ENCODE peak calls at places on chromosome 20, in eight cellular contexts. C is neuronal stem cell, R is IMR-90, U is psoas muscle, Q is endodermal cell, F is ovary, O is heart left ventricle, V is left ventricle myocardium inferior. B is an unnamed sample.

GRCh38 chr20:49452011-49452482 is 30.4 kb downstream of the KCNB1 start:
- DNase-seq in Q (no peak), U (peak; percentile 52), V (peak; percentile 20), F (no peak), C (no peak), R (no peak), O (peak; percentile 64), B (no peak)

GRCh38 chr20:24694727-24695528 is 225.5 kb downstream of the SYNDIG1 start:
- DNase-seq in V (peak; percentile 40), Q (peak; percentile 26), R (no peak), O (peak; percentile 46), U (peak; percentile 31), C (no peak), F (no peak), B (peak; percentile 77)

GRCh38 chr20:7703436-7703835 is 236.8 kb downstream of the HAO1 start:
- DNase-seq in V (no peak), O (no peak), F (no peak), R (no peak), Q (no peak), U (no peak), C (no peak), B (no peak)

GRCh38 chr20:8454137-8454712 is 322.2 kb downstream of the PLCB1 start:
- DNase-seq in Q (peak; percentile 69), R (peak; percentile 97), O (no peak), F (no peak), C (peak; percentile 9), U (no peak), V (no peak), B (no peak)

GRCh38 chr20:41505198-41505597 is 113.0 kb downstream of the CHD6 start:
- DNase-seq in C (no peak), F (no peak), R (no peak), O (no peak), U (no peak), Q (no peak), V (no peak), B (no peak)

GRCh38 chr20:52895662-52896061 is 76.5 kb upstream of the TSHZ2 start:
- DNase-seq in U (no peak), C (no peak), Q (no peak), R (no peak), O (no peak), F (no peak), V (no peak), B (no peak)

GRCh38 chr20:9573598-9573997 is 59.2 kb downstream of the LAMP5 start:
- DNase-seq in F (no peak), C (peak; percentile 39), R (no peak), O (no peak), V (no peak), U (no peak), Q (peak; percentile 63), B (no peak)

GRCh38 chr20:32210206-32210605 is 2.5 kb downstream of the POFUT1 start:
- DNase-seq in U (no peak), C (no peak), O (no peak), R (peak; percentile 40), Q (no peak), V (no peak), F (no peak), B (no peak)

GRCh38 chr20:63553933-63554290 is at the start of gene FNDC11:
- DNase-seq in O (peak; percentile 58), R (no peak), Q (peak; percentile 89), U (peak; percentile 61), C (peak; percentile 75), F (no peak), V (no peak), B (no peak)

GRCh38 chr20:63552481-63553249 is 1.3 kb upstream of the FNDC11 start:
- DNase-seq in Q (peak; percentile 71), O (no peak), F (no peak), V (no peak), U (no peak), C (no peak), R (no peak), B (no peak)

GRCh38 chr20:63553251-63553932 is 567 bp upstream of the FNDC11 start:
- DNase-seq in O (peak; percentile 84), U (peak; percentile 83), Q (peak; percentile 99), C (peak; percentile 92), V (peak; percentile 72), R (peak; percentile 83), F (peak; percentile 74), B (peak; percentile 94)

GRCh38 chr20:63555661-63556381 is 1.9 kb downstream of the FNDC11 start:
- DNase-seq in F (no peak), V (no peak), O (no peak), R (no peak), U (no peak), C (no peak), Q (no peak), B (no peak)

DNA sequence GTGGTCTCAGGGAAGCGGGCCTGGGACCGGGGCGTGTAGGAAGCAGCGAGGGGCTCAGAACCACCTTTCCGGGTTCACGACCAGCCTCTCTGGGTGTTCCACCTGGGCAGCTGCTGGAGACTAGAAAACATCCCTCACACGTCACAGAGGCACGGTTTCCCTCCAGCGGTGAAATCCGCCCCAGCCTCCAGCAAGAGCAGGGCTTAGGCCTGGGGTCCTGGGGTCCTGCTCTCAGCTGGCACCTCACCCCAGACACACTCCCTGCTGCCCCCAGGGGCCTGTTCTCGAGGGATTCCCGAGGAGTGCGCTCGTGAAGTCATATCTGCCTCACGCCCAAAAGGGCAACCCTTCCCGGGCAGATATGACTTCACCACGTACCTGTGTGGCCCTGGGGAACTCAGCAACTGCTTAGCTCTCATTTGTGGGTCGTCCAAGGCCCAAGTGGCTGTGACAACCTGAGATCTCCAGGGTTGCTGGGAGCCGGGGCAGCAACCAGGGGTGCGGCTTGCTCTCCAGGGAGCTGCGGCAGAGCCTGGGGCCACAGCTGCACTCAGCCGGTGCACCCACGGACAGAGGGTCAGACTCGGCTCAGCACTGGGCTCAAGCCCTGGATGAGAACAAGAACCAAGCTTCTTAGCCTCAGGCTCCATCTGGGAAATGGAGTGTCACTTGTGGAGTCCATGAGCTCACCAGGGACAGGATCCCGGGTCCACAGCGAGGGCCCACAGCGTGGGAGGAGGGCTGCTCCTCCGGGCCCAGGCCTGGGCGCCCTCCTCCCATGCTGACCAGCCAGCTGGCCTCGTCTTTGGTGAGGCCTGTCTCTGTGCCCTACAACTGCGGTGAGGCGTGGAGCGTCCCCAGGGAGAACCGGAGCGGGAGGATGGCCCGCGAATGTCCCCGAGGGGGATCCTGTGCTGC is 661 bp downstream of the FNDC11 start:
- DNase-seq in O (no peak), R (no peak), U (no peak), F (no peak), V (no peak), C (no peak), Q (peak; percentile 67), B (no peak)
- H3K27ac ChIP-seq in O (no peak overlapping the region), R (no peak overlapping the region), U (no peak overlapping the region), F (no peak overlapping the region), V (no peak overlapping the region), C (no peak overlapping the region), Q (no peak overlapping the region), B (no peak overlapping the region)

DNA sequence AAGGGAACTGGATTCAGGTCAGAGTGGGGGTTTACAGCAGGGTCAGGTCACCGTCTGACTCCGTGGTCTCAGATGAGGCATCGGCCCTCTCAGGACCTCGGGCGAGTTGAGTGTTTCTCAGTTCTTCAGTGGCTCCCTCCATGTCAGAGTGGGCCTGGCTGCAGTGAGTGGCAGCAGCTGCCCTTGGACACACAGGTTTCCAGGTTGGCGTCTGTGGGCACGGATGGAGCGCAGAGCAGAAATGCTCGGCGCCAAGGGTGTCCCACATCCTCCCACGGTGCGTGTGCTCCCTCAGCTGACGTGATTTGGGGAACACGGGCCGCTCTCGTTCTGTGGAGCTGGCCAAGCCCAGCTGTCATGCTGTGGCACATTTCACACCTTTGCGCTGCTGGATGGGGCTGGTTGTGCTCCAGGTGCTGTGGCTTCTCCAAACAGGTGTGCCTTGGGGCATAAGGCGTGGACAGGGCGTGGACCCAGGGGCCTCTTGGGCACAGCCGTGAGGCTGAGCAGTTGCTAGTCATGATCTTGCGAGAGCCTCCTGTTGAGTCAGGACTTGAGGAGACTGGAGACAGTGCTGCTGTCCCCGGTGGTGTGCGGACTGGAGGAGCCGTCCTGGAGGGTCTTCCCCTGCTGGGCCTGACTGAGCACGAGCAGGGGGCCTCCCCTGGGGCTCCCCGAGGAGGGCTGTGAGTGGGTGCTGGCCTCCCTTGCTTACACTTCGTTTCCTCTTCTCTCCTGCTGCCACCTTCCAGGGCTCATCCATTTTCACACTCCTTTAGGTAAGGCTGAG is 9.5 kb upstream of the DNAJC5 start:
- DNase-seq in U (no peak), C (no peak), Q (no peak), R (no peak), O (no peak), F (no peak), V (no peak), B (no peak)
- H3K36me3 ChIP-seq in U (no peaks in the 10 kb centered on the region), C (peaks cover 83% of the 10 kb centered on the region), Q (peaks cover 55% of the 10 kb centered on the region), R (peaks cover 80% of the 10 kb centered on the region), O (peaks cover 86% of the 10 kb centered on the region), F (peaks cover 3% of the 10 kb centered on the region), V (peaks cover 75% of the 10 kb centered on the region), B (no peaks in the 10 kb centered on the region)

GRCh38 chr20:62369508-62370114 is 2.5 kb upstream of the LAMA5 start:
- DNase-seq in C (no peak), F (no peak), O (no peak), U (peak; percentile 14), R (no peak), Q (no peak), V (no peak), B (no peak)
- H3K27ac ChIP-seq in C (no peak overlapping the region), F (no peak overlapping the region), O (peak overlapping the region; percentile 93), U (peak overlapping the region; percentile 87), R (peak overlapping the region; percentile 51), Q (no peak overlapping the region), V (peak overlapping the region; percentile 97), B (peak overlapping the region; percentile 7)

GRCh38 chr20:43838703-43839060 is 76.0 kb upstream of the TOX2 start:
- DNase-seq in R (no peak), F (no peak), Q (no peak), V (no peak), C (no peak), U (no peak), O (no peak), B (no peak)

GRCh38 chr20:43835944-43836540 is 78.6 kb upstream of the TOX2 start:
- DNase-seq in C (no peak), Q (no peak), F (no peak), O (no peak), V (no peak), R (no peak), U (no peak), B (no peak)

GRCh38 chr20:43839793-43840199 is 74.9 kb upstream of the TOX2 start:
- DNase-seq in R (no peak), V (no peak), F (no peak), U (no peak), O (no peak), C (no peak), Q (no peak), B (no peak)

GRCh38 chr20:43836790-43837189 is 77.9 kb upstream of the TOX2 start:
- DNase-seq in Q (no peak), V (no peak), O (no peak), F (no peak), U (no peak), C (no peak), R (no peak), B (no peak)

DNA sequence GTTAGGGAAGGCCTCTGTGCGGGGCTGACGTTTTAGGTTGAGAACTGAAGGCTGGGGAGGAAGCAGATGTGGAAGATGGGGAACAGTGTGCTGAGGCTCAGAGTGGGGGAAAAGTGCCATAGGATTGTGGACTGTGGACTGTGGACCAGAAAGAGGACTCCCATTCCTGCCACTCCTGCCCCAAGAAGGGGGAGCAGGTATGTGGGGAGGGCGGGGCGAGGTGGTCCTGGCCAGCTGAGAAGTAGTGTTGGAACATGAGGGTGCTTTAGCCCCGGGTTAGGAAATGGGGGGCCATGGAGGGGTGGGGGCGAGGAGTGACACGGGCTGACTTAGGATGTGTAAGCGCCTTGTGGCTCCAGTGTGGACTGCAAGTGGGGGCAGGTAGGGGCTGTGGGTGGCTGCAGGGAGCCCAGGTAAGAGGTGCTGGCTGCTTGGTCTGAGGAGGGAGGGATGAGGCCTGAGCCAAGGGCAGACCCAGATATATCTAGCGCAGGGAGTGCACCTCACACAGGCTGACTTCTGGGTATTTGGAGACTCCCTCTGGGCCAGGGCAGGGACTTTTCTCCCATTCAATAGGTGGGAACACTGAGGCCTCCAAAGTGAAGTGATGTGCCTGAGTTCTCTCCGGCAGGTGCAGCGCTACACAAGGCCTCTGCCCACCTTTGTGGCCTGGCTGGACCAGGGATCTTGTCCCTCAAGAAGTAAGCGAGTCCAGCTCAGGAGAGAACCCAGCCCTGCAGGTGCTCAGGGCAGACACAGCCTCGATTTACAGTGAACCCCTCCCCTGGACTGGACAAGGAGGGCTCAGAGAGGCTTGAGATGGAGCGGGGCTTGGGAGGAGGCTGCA is 76.6 kb upstream of the TOX2 start:
- DNase-seq in F (no peak), C (no peak), V (no peak), Q (no peak), R (no peak), U (no peak), O (no peak), B (no peak)
- H3K36me3 ChIP-seq in F (no peaks in the 10 kb centered on the region), C (no peaks in the 10 kb centered on the region), V (no peaks in the 10 kb centered on the region), Q (no peaks in the 10 kb centered on the region), R (no peaks in the 10 kb centered on the region), U (no peaks in the 10 kb centered on the region), O (no peaks in the 10 kb centered on the region), B (no peaks in the 10 kb centered on the region)

B was measured in aorta.